ENCODE peak calls at places on chromosome 1, in five cellular contexts. One of them, this sample, is unnamed. For H3K4me1, the result is how much of the 10 kb centered on the place peaks cover.

GRCh38 chr1:103761896-103762295 is 12.2 kb downstream of the AMY1C start:
- DNase-seq in effector memory CD4-positive, alpha-beta T cell: no peak
- DNase-seq in CD8-positive, alpha-beta T cell: no peak
- DNase-seq in neuronal stem cell: no peak
- DNase-seq in Peyer's patch: no peak
- DNase-seq in this sample: no peak

GRCh38 chr1:183778568-183779433 is 26.1 kb upstream of the RGL1 start:
- DNase-seq in neuronal stem cell: no peak
- DNase-seq in CD8-positive, alpha-beta T cell: no peak
- DNase-seq in Peyer's patch: no peak
- DNase-seq in effector memory CD4-positive, alpha-beta T cell: no peak
- DNase-seq in this sample: no peak

GRCh38 chr1:32048440-32048839 is 24.3 kb upstream of the TMEM39B start:
- DNase-seq in Peyer's patch: no peak
- DNase-seq in CD8-positive, alpha-beta T cell: no peak
- DNase-seq in effector memory CD4-positive, alpha-beta T cell: no peak
- DNase-seq in neuronal stem cell: no peak
- DNase-seq in this sample: no peak

GRCh38 chr1:245677446-245678240 is 522.9 kb downstream of the KIF26B start:
- DNase-seq in neuronal stem cell: no peak
- DNase-seq in CD8-positive, alpha-beta T cell: no peak
- DNase-seq in Peyer's patch: no peak
- DNase-seq in effector memory CD4-positive, alpha-beta T cell: no peak
- DNase-seq in this sample: no peak

GRCh38 chr1:234515821-234516241 is 36.9 kb upstream of the TARBP1 start:
- DNase-seq in CD8-positive, alpha-beta T cell: no peak
- DNase-seq in neuronal stem cell: no peak
- DNase-seq in Peyer's patch: no peak
- DNase-seq in effector memory CD4-positive, alpha-beta T cell: no peak
- DNase-seq in this sample: no peak

GRCh38 chr1:9505142-9505541 is 34.1 kb upstream of the SLC25A33 start:
- DNase-seq in effector memory CD4-positive, alpha-beta T cell: no peak
- DNase-seq in neuronal stem cell: no peak
- DNase-seq in CD8-positive, alpha-beta T cell: no peak
- DNase-seq in Peyer's patch: no peak
- DNase-seq in this sample: no peak

GRCh38 chr1:167555971-167556714 is 2.6 kb upstream of the CREG1 start:
- DNase-seq in effector memory CD4-positive, alpha-beta T cell: peak
- DNase-seq in Peyer's patch: peak
- DNase-seq in neuronal stem cell: peak
- DNase-seq in CD8-positive, alpha-beta T cell: peak
- DNase-seq in this sample: no peak

GRCh38 chr1:157963713-157964112 is 29.7 kb upstream of the KIRREL1 start:
- DNase-seq in Peyer's patch: peak
- DNase-seq in effector memory CD4-positive, alpha-beta T cell: peak
- DNase-seq in CD8-positive, alpha-beta T cell: peak
- DNase-seq in neuronal stem cell: peak
- DNase-seq in this sample: no peak

GRCh38 chr1:1240822-1241587 is 5.5 kb downstream of the C1QTNF12 start:
- DNase-seq in CD8-positive, alpha-beta T cell: no peak
- DNase-seq in neuronal stem cell: no peak
- DNase-seq in Peyer's patch: no peak
- DNase-seq in effector memory CD4-positive, alpha-beta T cell: no peak
- DNase-seq in this sample: no peak

GRCh38 chr1:84997667-84998600 is 1.0 kb upstream of the MCOLN2 start:
- DNase-seq in CD8-positive, alpha-beta T cell: no peak
- DNase-seq in effector memory CD4-positive, alpha-beta T cell: no peak
- DNase-seq in Peyer's patch: no peak
- DNase-seq in neuronal stem cell: peak
- DNase-seq in this sample: no peak

GRCh38 chr1:218351617-218352438 is 6.7 kb downstream of the TGFB2 start:
- DNase-seq in CD8-positive, alpha-beta T cell: no peak
- DNase-seq in neuronal stem cell: no peak
- DNase-seq in effector memory CD4-positive, alpha-beta T cell: no peak
- DNase-seq in Peyer's patch: peak
- DNase-seq in this sample: no peak

GRCh38 chr1:236545621-236546169 is 21.9 kb downstream of the LGALS8 start:
- DNase-seq in Peyer's patch: no peak
- DNase-seq in CD8-positive, alpha-beta T cell: no peak
- DNase-seq in effector memory CD4-positive, alpha-beta T cell: no peak
- DNase-seq in neuronal stem cell: no peak
- DNase-seq in this sample: no peak

GRCh38 chr1:215878128-215878527 is 311.0 kb downstream of the KCTD3 start:
- DNase-seq in Peyer's patch: no peak
- DNase-seq in CD8-positive, alpha-beta T cell: no peak
- DNase-seq in neuronal stem cell: no peak
- DNase-seq in effector memory CD4-positive, alpha-beta T cell: no peak
- DNase-seq in this sample: no peak

GRCh38 chr1:109969907-109970306 is 14.7 kb upstream of the AHCYL1 start:
- DNase-seq in effector memory CD4-positive, alpha-beta T cell: no peak
- DNase-seq in CD8-positive, alpha-beta T cell: no peak
- DNase-seq in Peyer's patch: no peak
- DNase-seq in neuronal stem cell: no peak
- DNase-seq in this sample: no peak

GRCh38 chr1:153679337-153680119 is 1.0 kb downstream of the NPR1 start:
- DNase-seq in Peyer's patch: no peak
- DNase-seq in neuronal stem cell: no peak
- DNase-seq in CD8-positive, alpha-beta T cell: peak
- DNase-seq in effector memory CD4-positive, alpha-beta T cell: no peak
- DNase-seq in this sample: no peak

GRCh38 chr1:179278920-179279319 is 14.7 kb upstream of the SOAT1 start:
- DNase-seq in neuronal stem cell: no peak
- DNase-seq in Peyer's patch: no peak
- DNase-seq in effector memory CD4-positive, alpha-beta T cell: no peak
- DNase-seq in CD8-positive, alpha-beta T cell: no peak
- DNase-seq in this sample: no peak

GRCh38 chr1:233704125-233704881 is 90.4 kb downstream of the KCNK1 start:
- DNase-seq in CD8-positive, alpha-beta T cell: no peak
- DNase-seq in effector memory CD4-positive, alpha-beta T cell: no peak
- DNase-seq in neuronal stem cell: no peak
- DNase-seq in Peyer's patch: no peak
- DNase-seq in this sample: no peak

GRCh38 chr1:117698398-117699160 is 92.7 kb downstream of the TENT5C start:
- DNase-seq in CD8-positive, alpha-beta T cell: no peak
- DNase-seq in neuronal stem cell: no peak
- DNase-seq in Peyer's patch: no peak
- DNase-seq in effector memory CD4-positive, alpha-beta T cell: no peak
- DNase-seq in this sample: no peak

GRCh38 chr1:78645728-78646127 is 3.9 kb upstream of the IFI44 start:
- DNase-seq in neuronal stem cell: no peak
- DNase-seq in CD8-positive, alpha-beta T cell: no peak
- DNase-seq in effector memory CD4-positive, alpha-beta T cell: peak
- DNase-seq in Peyer's patch: no peak
- DNase-seq in this sample: no peak

GRCh38 chr1:7596126-7596755 is 174.9 kb upstream of the VAMP3 start:
- DNase-seq in effector memory CD4-positive, alpha-beta T cell: no peak
- DNase-seq in neuronal stem cell: no peak
- DNase-seq in Peyer's patch: no peak
- DNase-seq in CD8-positive, alpha-beta T cell: no peak
- DNase-seq in this sample: no peak

GRCh38 chr1:1628656-1629429 is 3.1 kb upstream of the MMP23B start:
- DNase-seq in CD8-positive, alpha-beta T cell: peak
- DNase-seq in effector memory CD4-positive, alpha-beta T cell: no peak
- DNase-seq in Peyer's patch: no peak
- DNase-seq in neuronal stem cell: no peak
- DNase-seq in this sample: no peak

GRCh38 chr1:32480003-32480402 is 15.1 kb downstream of the ZBTB8B start:
- DNase-seq in effector memory CD4-positive, alpha-beta T cell: no peak
- DNase-seq in Peyer's patch: no peak
- DNase-seq in CD8-positive, alpha-beta T cell: no peak
- DNase-seq in neuronal stem cell: no peak
- DNase-seq in this sample: no peak

GRCh38 chr1:203338335-203339036 is 12.4 kb downstream of the FMOD start:
- DNase-seq in Peyer's patch: peak
- DNase-seq in effector memory CD4-positive, alpha-beta T cell: peak
- DNase-seq in CD8-positive, alpha-beta T cell: peak
- DNase-seq in neuronal stem cell: peak
- DNase-seq in this sample: no peak

GRCh38 chr1:72177711-72178110 is 104.6 kb downstream of the NEGR1 start:
- DNase-seq in CD8-positive, alpha-beta T cell: no peak
- DNase-seq in effector memory CD4-positive, alpha-beta T cell: no peak
- DNase-seq in neuronal stem cell: no peak
- DNase-seq in Peyer's patch: no peak
- DNase-seq in this sample: no peak

GRCh38 chr1:94528271-94528670 is 13.3 kb downstream of the F3 start:
- DNase-seq in CD8-positive, alpha-beta T cell: no peak
- DNase-seq in effector memory CD4-positive, alpha-beta T cell: no peak
- DNase-seq in Peyer's patch: no peak
- DNase-seq in neuronal stem cell: no peak
- DNase-seq in this sample: no peak

GRCh38 chr1:245225709-245226464 is 71.1 kb downstream of the KIF26B start:
- DNase-seq in effector memory CD4-positive, alpha-beta T cell: no peak
- DNase-seq in CD8-positive, alpha-beta T cell: no peak
- DNase-seq in neuronal stem cell: no peak
- DNase-seq in Peyer's patch: peak
- DNase-seq in this sample: no peak

GRCh38 chr1:67832737-67833594 is at the start of gene GNG12:
- DNase-seq in effector memory CD4-positive, alpha-beta T cell: no peak
- DNase-seq in CD8-positive, alpha-beta T cell: no peak
- DNase-seq in Peyer's patch: peak
- DNase-seq in neuronal stem cell: peak
- DNase-seq in this sample: peak

GRCh38 chr1:161885759-161886158 is 119.6 kb downstream of the ATF6 start:
- DNase-seq in CD8-positive, alpha-beta T cell: no peak
- DNase-seq in neuronal stem cell: no peak
- DNase-seq in effector memory CD4-positive, alpha-beta T cell: no peak
- DNase-seq in Peyer's patch: no peak
- DNase-seq in this sample: no peak

GRCh38 chr1:59305188-59305587 is 8.3 kb downstream of the FGGY start:
- DNase-seq in effector memory CD4-positive, alpha-beta T cell: no peak
- DNase-seq in CD8-positive, alpha-beta T cell: no peak
- DNase-seq in Peyer's patch: no peak
- DNase-seq in neuronal stem cell: no peak
- DNase-seq in this sample: no peak

DNA sequence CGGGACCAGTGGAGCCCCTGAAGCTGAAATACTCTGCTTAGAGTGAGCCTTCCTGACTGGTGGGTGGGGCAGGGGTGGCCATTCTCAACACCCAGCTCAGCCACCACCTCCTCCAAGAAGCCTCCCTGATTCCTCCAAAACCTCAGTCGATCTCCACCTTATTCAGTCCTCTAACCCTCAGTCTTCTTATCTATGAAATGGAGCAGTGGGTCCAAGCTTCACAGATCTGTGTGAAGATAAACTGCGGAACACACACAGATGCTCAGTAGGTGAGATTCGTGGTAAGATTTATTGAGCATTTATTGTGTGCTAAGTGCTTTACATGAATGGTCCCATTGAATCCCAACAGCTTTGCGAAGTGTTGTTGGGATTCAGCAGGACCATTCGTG is 93.1 kb upstream of the RUNX3 start:
- DNase-seq in effector memory CD4-positive, alpha-beta T cell: no peak
- DNase-seq in neuronal stem cell: no peak
- DNase-seq in CD8-positive, alpha-beta T cell: no peak
- DNase-seq in Peyer's patch: no peak
- DNase-seq in this sample: no peak
- H3K4me1 ChIP-seq in effector memory CD4-positive, alpha-beta T cell: half or more
- H3K4me1 ChIP-seq in neuronal stem cell: under half
- H3K4me1 ChIP-seq in CD8-positive, alpha-beta T cell: half or more
- H3K4me1 ChIP-seq in Peyer's patch: under half
- H3K4me1 ChIP-seq in this sample: under half

DNA sequence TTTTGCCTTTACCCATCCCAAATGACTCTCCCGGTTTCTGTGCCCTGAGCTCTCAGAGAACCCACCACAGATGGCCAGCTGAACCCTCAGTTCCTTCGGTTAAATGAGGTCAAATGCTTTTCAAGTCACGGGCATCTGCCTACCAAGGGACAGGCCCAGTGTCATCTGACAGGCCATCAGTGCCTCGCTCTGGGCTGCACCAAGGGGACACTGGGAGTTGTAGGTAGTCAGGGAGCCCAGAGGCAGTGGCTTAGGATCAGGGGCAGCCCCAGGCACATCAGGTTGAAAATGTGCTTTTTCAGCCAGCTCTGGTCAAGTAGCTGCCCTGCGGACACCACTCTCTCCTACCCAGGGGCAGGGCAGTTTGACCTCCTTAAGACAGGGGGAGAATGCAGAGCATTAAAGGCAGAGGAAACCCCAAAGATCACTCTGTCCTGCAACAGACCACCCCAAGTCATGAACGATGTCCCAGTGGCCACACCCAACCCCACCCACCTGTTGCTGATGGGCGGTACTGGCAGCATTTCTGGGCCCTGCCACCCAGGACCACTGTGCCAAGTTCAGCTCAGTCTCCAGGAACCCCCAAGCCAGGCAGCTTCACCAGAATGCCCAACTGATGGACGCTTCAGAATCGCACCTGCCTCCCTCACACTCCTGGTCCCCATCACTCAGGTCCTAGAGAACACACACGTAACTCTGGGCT is 60.7 kb downstream of the CASZ1 start:
- DNase-seq in neuronal stem cell: no peak
- DNase-seq in CD8-positive, alpha-beta T cell: no peak
- DNase-seq in Peyer's patch: no peak
- DNase-seq in effector memory CD4-positive, alpha-beta T cell: no peak
- DNase-seq in this sample: no peak
- H3K27ac ChIP-seq in neuronal stem cell: peak
- H3K27ac ChIP-seq in CD8-positive, alpha-beta T cell: no peak
- H3K27ac ChIP-seq in Peyer's patch: no peak
- H3K27ac ChIP-seq in effector memory CD4-positive, alpha-beta T cell: no peak
- H3K27ac ChIP-seq in this sample: no peak

GRCh38 chr1:156664949-156665411 is 12.2 kb downstream of the NES start:
- DNase-seq in Peyer's patch: peak
- DNase-seq in neuronal stem cell: no peak
- DNase-seq in CD8-positive, alpha-beta T cell: no peak
- DNase-seq in effector memory CD4-positive, alpha-beta T cell: no peak
- DNase-seq in this sample: no peak
- H3K4me1 ChIP-seq in Peyer's patch: under half
- H3K4me1 ChIP-seq in neuronal stem cell: half or more
- H3K4me1 ChIP-seq in CD8-positive, alpha-beta T cell: under half
- H3K4me1 ChIP-seq in effector memory CD4-positive, alpha-beta T cell: under half
- H3K4me1 ChIP-seq in this sample: under half

GRCh38 chr1:202014915-202015676 is 4.7 kb downstream of the ELF3 start:
- DNase-seq in Peyer's patch: no peak
- DNase-seq in neuronal stem cell: no peak
- DNase-seq in effector memory CD4-positive, alpha-beta T cell: no peak
- DNase-seq in CD8-positive, alpha-beta T cell: no peak
- DNase-seq in this sample: no peak

GRCh38 chr1:202012544-202013478 is 2.4 kb downstream of the ELF3 start:
- DNase-seq in neuronal stem cell: no peak
- DNase-seq in CD8-positive, alpha-beta T cell: no peak
- DNase-seq in Peyer's patch: peak
- DNase-seq in effector memory CD4-positive, alpha-beta T cell: no peak
- DNase-seq in this sample: no peak

GRCh38 chr1:202014060-202014459 is 3.7 kb downstream of the ELF3 start:
- DNase-seq in effector memory CD4-positive, alpha-beta T cell: no peak
- DNase-seq in neuronal stem cell: no peak
- DNase-seq in CD8-positive, alpha-beta T cell: no peak
- DNase-seq in Peyer's patch: no peak
- DNase-seq in this sample: no peak

GRCh38 chr1:202011994-202012393 is 1.6 kb downstream of the ELF3 start:
- DNase-seq in Peyer's patch: no peak
- DNase-seq in CD8-positive, alpha-beta T cell: no peak
- DNase-seq in neuronal stem cell: no peak
- DNase-seq in effector memory CD4-positive, alpha-beta T cell: no peak
- DNase-seq in this sample: no peak

DNA sequence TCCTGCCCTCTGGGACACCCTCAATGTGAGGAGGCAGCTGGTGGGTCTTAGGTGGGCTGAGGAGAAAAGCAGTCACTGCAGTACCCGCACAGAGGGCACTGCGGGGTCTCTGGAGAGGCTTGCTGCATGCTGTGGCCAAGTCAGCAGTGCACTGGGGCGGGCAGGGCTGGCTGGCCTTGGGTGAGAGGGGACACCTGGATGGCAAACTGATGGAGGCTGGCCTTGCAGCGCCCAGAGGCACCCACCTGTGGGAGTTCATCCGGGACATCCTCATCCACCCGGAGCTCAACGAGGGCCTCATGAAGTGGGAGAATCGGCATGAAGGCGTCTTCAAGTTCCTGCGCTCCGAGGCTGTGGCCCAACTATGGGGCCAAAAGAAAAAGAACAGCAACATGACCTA is 3.2 kb downstream of the ELF3 start:
- DNase-seq in Peyer's patch: peak
- DNase-seq in neuronal stem cell: no peak
- DNase-seq in effector memory CD4-positive, alpha-beta T cell: no peak
- DNase-seq in CD8-positive, alpha-beta T cell: no peak
- DNase-seq in this sample: no peak
- H3K27ac ChIP-seq in Peyer's patch: peak
- H3K27ac ChIP-seq in neuronal stem cell: no peak
- H3K27ac ChIP-seq in effector memory CD4-positive, alpha-beta T cell: no peak
- H3K27ac ChIP-seq in CD8-positive, alpha-beta T cell: no peak
- H3K27ac ChIP-seq in this sample: no peak

This sample was measured in iPS DF 6.9.